ENCODE peak calls at places on chromosomes 2 and 18, in ten cellular contexts. Z is AG04450, S is WERI-Rb-1, X is tibial nerve, F is cardiac muscle cell, I is sigmoid colon, R is dorsolateral prefrontal cortex, Q is pancreas, C is A549, N is right cardiac atrium. Y is an unnamed sample.

GRCh38 chr2:14126846-14127245 is 505.7 kb upstream of the LRATD1 start:
- DNase-seq in R (no peak), I (no peak), Q (no peak), Z (no peak), C (no peak), S (no peak), X (no peak), F (no peak), N (no peak), Y (no peak)

GRCh38 chr2:20563833-20564232 is 87.1 kb downstream of the HS1BP3 start:
- DNase-seq in Q (no peak), N (no peak), F (peak), I (no peak), R (no peak), Z (no peak), C (no peak), X (no peak), S (no peak), Y (no peak)

GRCh38 chr2:37458133-37458532 is 113.7 kb downstream of the QPCT start:
- DNase-seq in I (no peak), F (no peak), S (no peak), N (no peak), R (no peak), Q (no peak), X (no peak), C (no peak), Z (no peak), Y (no peak)

GRCh38 chr2:128591022-128591840 is 272.6 kb upstream of the HS6ST1 start:
- DNase-seq in S (no peak), F (no peak), C (no peak), Q (no peak), R (no peak), N (no peak), I (peak), Z (no peak), X (no peak), Y (no peak)

GRCh38 chr2:181444654-181445053 is 12.5 kb upstream of the ITGA4 start:
- DNase-seq in I (no peak), N (no peak), Z (no peak), R (no peak), C (no peak), S (no peak), Q (no peak), X (no peak), F (no peak), Y (no peak)

GRCh38 chr2:145034511-145034910 is 514.6 kb upstream of the ZEB2 start:
- DNase-seq in I (no peak), S (no peak), Z (no peak), C (no peak), X (no peak), R (no peak), Q (no peak), N (no peak), F (no peak), Y (no peak)

GRCh38 chr2:160652236-160652635 is 158.6 kb upstream of the RBMS1 start:
- DNase-seq in Z (no peak), F (peak), R (peak), I (no peak), C (no peak), S (no peak), N (no peak), Q (no peak), X (no peak), Y (no peak)

GRCh38 chr18:32445846-32446245 is 24.8 kb downstream of the GAREM1 start:
- DNase-seq in C (no peak), S (no peak), X (no peak), R (no peak), Z (no peak), I (no peak), Q (no peak), F (no peak), N (no peak), Y (no peak)

GRCh38 chr2:113228351-113228750 is 50.4 kb downstream of the PAX8 start:
- DNase-seq in X (no peak), N (no peak), I (no peak), C (no peak), S (no peak), R (no peak), F (no peak), Z (no peak), Q (no peak), Y (no peak)

GRCh38 chr18:79945118-79946042 is 6.1 kb downstream of the SLC66A2 start:
- DNase-seq in R (peak), S (peak), F (no peak), X (no peak), C (no peak), I (peak), N (no peak), Q (no peak), Z (no peak), Y (peak)

GRCh38 chr2:43542285-43542933 is 53.4 kb downstream of the THADA start:
- DNase-seq in F (peak), Z (no peak), N (no peak), X (no peak), Q (no peak), R (no peak), S (no peak), I (no peak), C (peak), Y (no peak)

GRCh38 chr2:199455533-199456382 is 2.0 kb downstream of the SATB2 start:
- DNase-seq in R (no peak), X (no peak), F (peak), S (peak), Q (peak), I (peak), C (peak), Z (no peak), N (no peak), Y (peak)

GRCh38 chr18:71115261-71115660 is 826.4 kb downstream of the SOCS6 start:
- DNase-seq in I (no peak), N (no peak), X (no peak), F (peak), R (no peak), S (no peak), Z (no peak), Q (no peak), C (no peak), Y (no peak)

GRCh38 chr2:240426797-240427721 is 8.4 kb upstream of the GPC1 start:
- DNase-seq in C (no peak), Q (peak), X (peak), F (peak), S (peak), Z (no peak), N (no peak), R (no peak), I (peak), Y (peak)

GRCh38 chr2:25029183-25029554 is 12.7 kb upstream of the EFR3B start:
- DNase-seq in X (no peak), S (no peak), R (no peak), I (no peak), C (no peak), Q (no peak), F (no peak), Z (no peak), N (no peak), Y (no peak)

GRCh38 chr2:159090514-159091201 is 122.2 kb downstream of the TANC1 start:
- DNase-seq in N (no peak), F (peak), I (no peak), S (no peak), C (peak), Z (no peak), Q (no peak), X (no peak), R (no peak), Y (no peak)

GRCh38 chr2:25650249-25650648 is 23.1 kb downstream of the DTNB start:
- DNase-seq in Z (no peak), C (no peak), F (no peak), X (no peak), I (no peak), Q (no peak), N (no peak), S (no peak), R (no peak), Y (no peak)

GRCh38 chr2:237603718-237604362 is 13.3 kb upstream of the RAB17 start:
- DNase-seq in F (peak), R (no peak), X (no peak), I (no peak), C (no peak), Q (no peak), Z (peak), N (no peak), S (no peak), Y (no peak)
- H3K27ac ChIP-seq in F (no peak), R (no peak), X (no peak), I (no peak), C (no peak), Q (no peak), Z (peak), N (no peak), S (no peak), Y (peak)

GRCh38 chr18:46155652-46156051 is 51.5 kb downstream of the HAUS1 start:
- DNase-seq in F (peak), Z (peak), I (no peak), S (no peak), X (no peak), N (no peak), C (no peak), R (no peak), Q (no peak), Y (no peak)
- H3K27ac ChIP-seq in F (no peak), Z (peak), I (no peak), S (no peak), X (no peak), N (no peak), C (peak), R (no peak), Q (no peak), Y (no peak)

GRCh38 chr18:36532815-36533214 is 235.3 kb downstream of the FHOD3 start:
- DNase-seq in I (no peak), Z (no peak), X (no peak), N (no peak), Q (no peak), R (no peak), C (no peak), F (no peak), S (no peak), Y (no peak)

GRCh38 chr18:36532394-36532793 is 234.9 kb downstream of the FHOD3 start:
- DNase-seq in I (no peak), N (no peak), S (no peak), C (no peak), Z (no peak), X (no peak), F (peak), Q (no peak), R (no peak), Y (no peak)

GRCh38 chr18:36533446-36534153 is 236.1 kb downstream of the FHOD3 start:
- DNase-seq in Z (no peak), S (no peak), C (no peak), I (no peak), N (no peak), X (no peak), Q (no peak), F (peak), R (no peak), Y (no peak)

GRCh38 chr18:36535202-36535935 is 237.9 kb downstream of the FHOD3 start:
- DNase-seq in R (no peak), C (no peak), N (no peak), I (no peak), Z (no peak), F (no peak), Q (no peak), X (no peak), S (no peak), Y (no peak)

GRCh38 chr18:36534154-36534688 is 236.7 kb downstream of the FHOD3 start:
- DNase-seq in F (peak), Q (no peak), S (no peak), Z (no peak), X (no peak), R (no peak), N (no peak), C (no peak), I (no peak), Y (no peak)
- H3K27ac ChIP-seq in F (peak), Q (no peak), S (no peak), Z (no peak), X (no peak), R (no peak), N (no peak), C (no peak), I (no peak), Y (no peak)

GRCh38 chr2:120344214-120344990 is 1.5 kb upstream of the INHBB start:
- DNase-seq in N (peak), Z (no peak), C (no peak), I (no peak), X (no peak), R (no peak), F (peak), S (peak), Q (no peak), Y (no peak)

GRCh38 chr2:120346034-120346666 is at the start of gene INHBB:
- DNase-seq in I (no peak), S (peak), X (no peak), Z (no peak), Q (no peak), R (no peak), C (no peak), N (no peak), F (peak), Y (no peak)

GRCh38 chr2:120346667-120347358 is 877 bp downstream of the INHBB start:
- DNase-seq in R (peak), I (no peak), N (peak), C (no peak), S (no peak), Z (no peak), F (peak), X (no peak), Q (no peak), Y (no peak)

GRCh38 chr2:120343433-120344105 is 2.4 kb upstream of the INHBB start:
- DNase-seq in X (peak), Z (peak), N (peak), S (peak), F (peak), R (peak), C (peak), Q (peak), I (peak), Y (peak)

DNA sequence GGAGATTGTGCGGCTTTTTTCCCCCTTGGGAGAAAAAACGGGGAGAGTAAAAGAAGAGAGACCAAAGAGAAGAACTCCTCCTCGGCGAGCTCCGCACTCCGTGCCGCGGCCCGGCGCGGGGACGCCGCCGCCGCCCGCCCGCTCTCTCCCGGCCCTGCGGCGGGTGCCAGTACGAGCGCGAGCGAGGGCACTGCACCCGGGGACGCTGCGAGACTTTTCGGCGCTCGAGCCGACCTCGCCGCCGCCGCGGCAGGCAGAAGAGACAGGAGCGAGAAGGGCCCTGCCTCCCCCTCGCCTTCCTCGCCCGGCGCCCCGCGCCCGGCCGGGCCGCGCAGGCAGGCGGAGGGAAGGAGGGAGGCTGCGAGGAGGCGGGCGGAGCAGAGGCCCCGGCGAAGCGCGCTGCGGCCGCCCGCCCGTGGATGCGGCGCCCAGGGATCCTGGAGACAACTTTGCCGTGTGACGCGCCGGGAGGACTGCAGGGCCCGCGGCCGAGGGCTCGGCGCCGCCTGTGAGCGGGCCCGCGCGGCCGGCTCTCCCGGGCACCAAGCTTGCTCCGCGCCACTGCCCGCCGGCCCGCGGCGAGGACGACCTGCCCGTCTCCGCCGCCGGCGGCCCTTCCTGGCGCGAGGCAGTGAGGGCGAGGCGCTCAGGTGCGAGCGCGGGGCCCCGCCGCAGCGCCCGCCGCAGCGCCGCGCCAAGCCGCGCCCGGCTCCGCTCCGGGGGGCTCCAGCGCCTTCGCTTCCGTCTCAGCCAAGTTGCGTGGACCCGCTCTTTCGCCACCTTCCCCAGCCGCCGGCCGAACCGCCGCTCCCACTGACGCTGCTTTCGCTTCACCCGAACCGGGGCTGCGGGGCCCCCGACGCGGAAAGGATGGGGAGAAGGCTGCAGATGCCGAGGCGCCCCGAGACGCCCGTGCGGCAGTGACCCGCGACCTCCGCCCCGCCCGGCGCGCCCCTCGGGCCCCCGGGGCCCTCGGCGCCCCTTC is 653 bp upstream of the INHBB start:
- DNase-seq in N (no peak), X (no peak), Z (no peak), Q (no peak), I (no peak), R (no peak), S (no peak), F (peak), C (no peak), Y (no peak)
- H3K27ac ChIP-seq in N (no peak), X (peak), Z (no peak), Q (no peak), I (no peak), R (peak), S (no peak), F (no peak), C (peak), Y (peak)

GRCh38 chr2:64960819-64961218 is 28.4 kb upstream of the SLC1A4 start:
- DNase-seq in I (no peak), Q (no peak), C (no peak), N (no peak), S (no peak), X (no peak), F (no peak), R (no peak), Z (no peak), Y (no peak)
- H3K27ac ChIP-seq in I (peak), Q (no peak), C (no peak), N (no peak), S (no peak), X (no peak), F (no peak), R (no peak), Z (no peak), Y (no peak)

DNA sequence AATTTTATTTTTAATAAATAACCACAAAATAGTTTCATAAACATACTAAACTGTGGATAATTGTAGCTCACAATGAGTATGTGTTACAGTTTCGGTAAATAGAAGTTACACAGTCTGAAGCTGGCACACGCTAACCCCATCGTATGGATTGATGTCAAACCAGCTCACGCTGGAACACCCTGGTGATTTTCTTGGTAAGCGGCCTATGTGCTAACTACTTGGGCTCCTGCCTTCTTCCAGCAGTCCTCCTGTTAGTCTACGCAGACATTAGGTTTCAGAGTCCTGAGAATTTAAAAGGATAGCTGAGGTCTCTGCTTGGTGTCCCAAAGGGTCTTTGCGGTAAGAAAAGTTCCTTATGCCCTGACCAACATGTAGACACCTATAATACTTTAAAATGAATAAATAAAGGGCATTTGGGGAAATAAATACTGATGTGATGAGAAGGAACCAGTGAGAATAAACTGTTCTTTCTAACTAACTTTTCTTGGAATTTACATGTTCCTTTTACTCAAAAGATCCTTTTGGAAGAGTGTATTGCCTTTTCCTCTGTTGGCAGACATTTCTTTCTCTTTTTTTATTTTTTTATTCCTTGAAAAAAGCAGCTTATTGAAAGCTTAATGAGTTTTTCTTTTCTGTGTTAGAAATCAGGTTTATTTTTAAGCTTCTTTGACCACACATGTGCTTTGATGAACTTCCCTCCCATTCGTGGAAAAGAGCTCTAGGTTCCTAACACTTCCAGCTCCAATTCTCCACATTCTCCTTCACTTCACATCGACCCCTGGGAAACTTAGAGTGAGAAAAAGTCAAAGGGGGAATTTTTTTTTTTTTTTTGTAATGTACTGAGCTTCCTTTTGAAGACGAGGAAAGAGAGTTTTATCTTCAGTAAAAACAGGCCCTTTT is 322.1 kb downstream of the IRS1 start:
- DNase-seq in X (no peak), F (no peak), C (no peak), N (peak), Z (no peak), R (no peak), I (peak), Q (no peak), S (no peak), Y (no peak)
- H3K27ac ChIP-seq in X (peak), F (peak), C (peak), N (peak), Z (peak), R (no peak), I (peak), Q (no peak), S (no peak), Y (peak)

DNA sequence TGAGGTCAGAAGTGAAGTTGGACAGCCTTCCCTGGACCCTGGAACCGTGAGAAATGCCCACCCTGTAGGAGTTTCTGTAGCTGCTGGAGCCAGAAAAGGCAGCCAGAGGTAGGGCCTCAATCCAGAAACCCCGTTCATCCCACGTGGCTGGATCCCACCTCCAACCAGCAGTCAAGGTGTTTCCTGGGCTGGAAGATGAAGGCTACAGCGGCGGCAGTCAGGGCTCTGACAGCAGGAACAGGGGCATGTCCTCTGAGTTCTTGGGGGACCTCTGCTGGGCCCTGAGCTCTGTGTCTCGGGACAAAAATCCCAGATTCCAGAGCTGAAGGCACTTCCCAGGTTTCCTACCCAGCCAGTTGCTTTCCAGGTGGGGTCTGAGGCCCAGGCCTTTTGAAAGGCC is 218.2 kb downstream of the KLHL29 start:
- DNase-seq in S (no peak), I (peak), R (no peak), N (no peak), Q (no peak), X (no peak), Z (no peak), C (no peak), F (no peak), Y (no peak)
- H3K27ac ChIP-seq in S (no peak), I (peak), R (no peak), N (no peak), Q (no peak), X (no peak), Z (no peak), C (peak), F (no peak), Y (no peak)

DNA sequence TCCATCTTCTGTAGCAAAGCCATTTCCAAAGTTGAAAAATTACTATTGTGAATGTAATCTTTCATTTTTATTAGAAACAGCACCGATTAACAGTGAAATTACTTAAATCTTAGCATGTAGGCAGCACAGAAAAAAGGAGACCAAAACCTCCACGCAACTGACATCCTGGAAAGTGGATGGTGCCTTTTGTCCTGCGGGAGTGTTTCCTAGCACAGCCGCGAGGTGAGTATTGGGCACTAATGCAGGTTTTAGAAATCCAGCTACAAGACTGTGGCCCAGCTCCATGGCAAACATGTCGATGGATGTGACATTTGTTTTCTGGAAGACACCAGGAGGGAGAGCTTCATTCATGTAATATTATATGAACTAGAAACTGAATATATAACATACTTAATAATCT is 86.9 kb downstream of the MBP start:
- DNase-seq in R (no peak), Z (no peak), S (no peak), X (no peak), C (no peak), Q (no peak), I (no peak), N (no peak), F (no peak), Y (no peak)
- H3K27ac ChIP-seq in R (peak), Z (no peak), S (no peak), X (no peak), C (no peak), Q (no peak), I (no peak), N (no peak), F (no peak), Y (no peak)

Y was measured in suprapubic skin.